ENCODE peak calls at places on chromosomes 11 and 22, in nine cellular contexts. One of them, this sample, is unnamed.

GRCh38 chr22:49240016-49240380 is 587.7 kb downstream of the BRD1 start:
- DNase-seq in HT1080: no peak
- DNase-seq in suprapubic skin: no peak
- DNase-seq in midbrain: no peak
- DNase-seq in mucosa of descending colon: no peak
- DNase-seq in stimulated activated CD4-positive, alpha-beta T cell treated with anti-CD3 and anti-CD28 coated beads, TNF-alpha, amount 100 ng/mL, for 48 hours: no peak
- DNase-seq in activated CD8-positive, alpha-beta T cell treated with anti-CD3 and anti-CD28 coated beads, Interleukin-2, amount 10 ng/mL, durations not matched to agents 7 days and 5 days: no peak
- DNase-seq in Panc1: no peak
- DNase-seq in CD4-positive, alpha-beta T cell: no peak
- DNase-seq in this sample: no peak

GRCh38 chr22:46085831-46086576 is 64.3 kb upstream of the PPARA start:
- DNase-seq in HT1080: peak
- DNase-seq in suprapubic skin: peak
- DNase-seq in midbrain: no peak
- DNase-seq in mucosa of descending colon: peak
- DNase-seq in stimulated activated CD4-positive, alpha-beta T cell treated with anti-CD3 and anti-CD28 coated beads, TNF-alpha, amount 100 ng/mL, for 48 hours: no peak
- DNase-seq in activated CD8-positive, alpha-beta T cell treated with anti-CD3 and anti-CD28 coated beads, Interleukin-2, amount 10 ng/mL, durations not matched to agents 7 days and 5 days: no peak
- DNase-seq in Panc1: no peak
- DNase-seq in CD4-positive, alpha-beta T cell: no peak
- DNase-seq in this sample: peak

GRCh38 chr11:27398413-27398780 is 35.4 kb upstream of the CCDC34 start:
- DNase-seq in HT1080: no peak
- DNase-seq in suprapubic skin: no peak
- DNase-seq in midbrain: no peak
- DNase-seq in mucosa of descending colon: no peak
- DNase-seq in stimulated activated CD4-positive, alpha-beta T cell treated with anti-CD3 and anti-CD28 coated beads, TNF-alpha, amount 100 ng/mL, for 48 hours: no peak
- DNase-seq in activated CD8-positive, alpha-beta T cell treated with anti-CD3 and anti-CD28 coated beads, Interleukin-2, amount 10 ng/mL, durations not matched to agents 7 days and 5 days: no peak
- DNase-seq in Panc1: no peak
- DNase-seq in CD4-positive, alpha-beta T cell: no peak
- DNase-seq in this sample: no peak

GRCh38 chr11:91978747-91979146 is 245.9 kb upstream of the FAT3 start:
- DNase-seq in HT1080: no peak
- DNase-seq in suprapubic skin: no peak
- DNase-seq in midbrain: no peak
- DNase-seq in mucosa of descending colon: no peak
- DNase-seq in stimulated activated CD4-positive, alpha-beta T cell treated with anti-CD3 and anti-CD28 coated beads, TNF-alpha, amount 100 ng/mL, for 48 hours: no peak
- DNase-seq in activated CD8-positive, alpha-beta T cell treated with anti-CD3 and anti-CD28 coated beads, Interleukin-2, amount 10 ng/mL, durations not matched to agents 7 days and 5 days: no peak
- DNase-seq in Panc1: no peak
- DNase-seq in CD4-positive, alpha-beta T cell: no peak
- DNase-seq in this sample: peak

GRCh38 chr11:88531776-88532175 is 194.2 kb upstream of the CTSC start:
- DNase-seq in HT1080: no peak
- DNase-seq in suprapubic skin: no peak
- DNase-seq in midbrain: no peak
- DNase-seq in mucosa of descending colon: no peak
- DNase-seq in stimulated activated CD4-positive, alpha-beta T cell treated with anti-CD3 and anti-CD28 coated beads, TNF-alpha, amount 100 ng/mL, for 48 hours: no peak
- DNase-seq in activated CD8-positive, alpha-beta T cell treated with anti-CD3 and anti-CD28 coated beads, Interleukin-2, amount 10 ng/mL, durations not matched to agents 7 days and 5 days: no peak
- DNase-seq in Panc1: no peak
- DNase-seq in CD4-positive, alpha-beta T cell: no peak
- DNase-seq in this sample: no peak

GRCh38 chr11:112343368-112344039 is 82.8 kb upstream of the PLET1 start:
- DNase-seq in HT1080: no peak
- DNase-seq in suprapubic skin: no peak
- DNase-seq in midbrain: no peak
- DNase-seq in mucosa of descending colon: no peak
- DNase-seq in stimulated activated CD4-positive, alpha-beta T cell treated with anti-CD3 and anti-CD28 coated beads, TNF-alpha, amount 100 ng/mL, for 48 hours: no peak
- DNase-seq in activated CD8-positive, alpha-beta T cell treated with anti-CD3 and anti-CD28 coated beads, Interleukin-2, amount 10 ng/mL, durations not matched to agents 7 days and 5 days: no peak
- DNase-seq in Panc1: no peak
- DNase-seq in CD4-positive, alpha-beta T cell: no peak
- DNase-seq in this sample: no peak

GRCh38 chr11:132901638-132902610 is 630.4 kb downstream of the OPCML start:
- DNase-seq in HT1080: no peak
- DNase-seq in suprapubic skin: no peak
- DNase-seq in midbrain: no peak
- DNase-seq in mucosa of descending colon: no peak
- DNase-seq in stimulated activated CD4-positive, alpha-beta T cell treated with anti-CD3 and anti-CD28 coated beads, TNF-alpha, amount 100 ng/mL, for 48 hours: no peak
- DNase-seq in activated CD8-positive, alpha-beta T cell treated with anti-CD3 and anti-CD28 coated beads, Interleukin-2, amount 10 ng/mL, durations not matched to agents 7 days and 5 days: no peak
- DNase-seq in Panc1: no peak
- DNase-seq in CD4-positive, alpha-beta T cell: no peak
- DNase-seq in this sample: peak

GRCh38 chr11:64040684-64041267 is 5.0 kb downstream of the FLRT1 start:
- DNase-seq in HT1080: no peak
- DNase-seq in suprapubic skin: no peak
- DNase-seq in midbrain: peak
- DNase-seq in mucosa of descending colon: no peak
- DNase-seq in stimulated activated CD4-positive, alpha-beta T cell treated with anti-CD3 and anti-CD28 coated beads, TNF-alpha, amount 100 ng/mL, for 48 hours: no peak
- DNase-seq in activated CD8-positive, alpha-beta T cell treated with anti-CD3 and anti-CD28 coated beads, Interleukin-2, amount 10 ng/mL, durations not matched to agents 7 days and 5 days: no peak
- DNase-seq in Panc1: no peak
- DNase-seq in CD4-positive, alpha-beta T cell: no peak
- DNase-seq in this sample: no peak

GRCh38 chr11:130211781-130212401 is 52.3 kb downstream of the ST14 start:
- DNase-seq in HT1080: no peak
- DNase-seq in suprapubic skin: peak
- DNase-seq in midbrain: no peak
- DNase-seq in mucosa of descending colon: no peak
- DNase-seq in stimulated activated CD4-positive, alpha-beta T cell treated with anti-CD3 and anti-CD28 coated beads, TNF-alpha, amount 100 ng/mL, for 48 hours: no peak
- DNase-seq in activated CD8-positive, alpha-beta T cell treated with anti-CD3 and anti-CD28 coated beads, Interleukin-2, amount 10 ng/mL, durations not matched to agents 7 days and 5 days: no peak
- DNase-seq in Panc1: no peak
- DNase-seq in CD4-positive, alpha-beta T cell: no peak
- DNase-seq in this sample: peak

GRCh38 chr11:72381584-72382090 is 52.7 kb downstream of the CLPB start:
- DNase-seq in HT1080: no peak
- DNase-seq in suprapubic skin: no peak
- DNase-seq in midbrain: no peak
- DNase-seq in mucosa of descending colon: no peak
- DNase-seq in stimulated activated CD4-positive, alpha-beta T cell treated with anti-CD3 and anti-CD28 coated beads, TNF-alpha, amount 100 ng/mL, for 48 hours: no peak
- DNase-seq in activated CD8-positive, alpha-beta T cell treated with anti-CD3 and anti-CD28 coated beads, Interleukin-2, amount 10 ng/mL, durations not matched to agents 7 days and 5 days: no peak
- DNase-seq in Panc1: no peak
- DNase-seq in CD4-positive, alpha-beta T cell: no peak
- DNase-seq in this sample: no peak

GRCh38 chr22:20773793-20774212 is at the start of gene SERPIND1:
- DNase-seq in HT1080: no peak
- DNase-seq in suprapubic skin: no peak
- DNase-seq in midbrain: no peak
- DNase-seq in mucosa of descending colon: no peak
- DNase-seq in stimulated activated CD4-positive, alpha-beta T cell treated with anti-CD3 and anti-CD28 coated beads, TNF-alpha, amount 100 ng/mL, for 48 hours: no peak
- DNase-seq in activated CD8-positive, alpha-beta T cell treated with anti-CD3 and anti-CD28 coated beads, Interleukin-2, amount 10 ng/mL, durations not matched to agents 7 days and 5 days: no peak
- DNase-seq in Panc1: no peak
- DNase-seq in CD4-positive, alpha-beta T cell: no peak
- DNase-seq in this sample: no peak

GRCh38 chr11:2744166-2744565 is 44.4 kb upstream of the KCNQ1OT1 start:
- DNase-seq in HT1080: no peak
- DNase-seq in suprapubic skin: no peak
- DNase-seq in midbrain: no peak
- DNase-seq in mucosa of descending colon: peak
- DNase-seq in stimulated activated CD4-positive, alpha-beta T cell treated with anti-CD3 and anti-CD28 coated beads, TNF-alpha, amount 100 ng/mL, for 48 hours: no peak
- DNase-seq in activated CD8-positive, alpha-beta T cell treated with anti-CD3 and anti-CD28 coated beads, Interleukin-2, amount 10 ng/mL, durations not matched to agents 7 days and 5 days: no peak
- DNase-seq in Panc1: no peak
- DNase-seq in CD4-positive, alpha-beta T cell: no peak
- DNase-seq in this sample: no peak

GRCh38 chr11:44327730-44328691 is 18.1 kb upstream of the ALX4 start:
- DNase-seq in HT1080: peak
- DNase-seq in suprapubic skin: no peak
- DNase-seq in midbrain: no peak
- DNase-seq in mucosa of descending colon: no peak
- DNase-seq in stimulated activated CD4-positive, alpha-beta T cell treated with anti-CD3 and anti-CD28 coated beads, TNF-alpha, amount 100 ng/mL, for 48 hours: no peak
- DNase-seq in activated CD8-positive, alpha-beta T cell treated with anti-CD3 and anti-CD28 coated beads, Interleukin-2, amount 10 ng/mL, durations not matched to agents 7 days and 5 days: no peak
- DNase-seq in Panc1: no peak
- DNase-seq in CD4-positive, alpha-beta T cell: no peak
- DNase-seq in this sample: no peak

GRCh38 chr11:88631497-88631896 is 294.0 kb upstream of the CTSC start:
- DNase-seq in HT1080: peak
- DNase-seq in suprapubic skin: no peak
- DNase-seq in midbrain: no peak
- DNase-seq in mucosa of descending colon: no peak
- DNase-seq in stimulated activated CD4-positive, alpha-beta T cell treated with anti-CD3 and anti-CD28 coated beads, TNF-alpha, amount 100 ng/mL, for 48 hours: no peak
- DNase-seq in activated CD8-positive, alpha-beta T cell treated with anti-CD3 and anti-CD28 coated beads, Interleukin-2, amount 10 ng/mL, durations not matched to agents 7 days and 5 days: no peak
- DNase-seq in Panc1: no peak
- DNase-seq in CD4-positive, alpha-beta T cell: no peak
- DNase-seq in this sample: no peak

This sample was measured in GM03348.